ENCODE peak calls at places on chromosome 9, in six cellular contexts. T, U, C, F, S and V are unnamed samples.

GRCh38 chr9:105679406-105680022 is 14.8 kb upstream of the TMEM38B start:
- DNase-seq in T (no peak), U (no peak), C (no peak), F (no peak), S (no peak), V (no peak)

GRCh38 chr9:94128580-94128979 is 44.3 kb downstream of the PTPDC1 start:
- DNase-seq in T (no peak), U (no peak), C (no peak), F (no peak), S (no peak), V (no peak)

GRCh38 chr9:22383720-22384119 is 62.9 kb upstream of the DMRTA1 start:
- DNase-seq in T (peak), U (peak), C (no peak), F (no peak), S (no peak), V (peak)

GRCh38 chr9:108671156-108671555 is 184.6 kb downstream of the ACTL7B start:
- DNase-seq in T (peak), U (peak), C (no peak), F (peak), S (no peak), V (peak)

GRCh38 chr9:68941780-68942459 is 72.0 kb downstream of the PRKACG start:
- DNase-seq in T (no peak), U (no peak), C (no peak), F (no peak), S (no peak), V (no peak)

GRCh38 chr9:79858509-79858908 is 286.7 kb downstream of the TLE4 start:
- DNase-seq in T (peak), U (peak), C (no peak), F (peak), S (peak), V (peak)

GRCh38 chr9:88998506-88998905 is 7.2 kb downstream of the S1PR3 start:
- DNase-seq in T (no peak), U (no peak), C (no peak), F (peak), S (peak), V (no peak)

GRCh38 chr9:73050887-73051550 is 98.2 kb upstream of the ALDH1A1 start:
- DNase-seq in T (no peak), U (no peak), C (peak), F (no peak), S (no peak), V (no peak)

GRCh38 chr9:98361645-98362044 is 106.2 kb upstream of the TBC1D2 start:
- DNase-seq in T (no peak), U (no peak), C (no peak), F (no peak), S (no peak), V (no peak)

GRCh38 chr9:109253637-109254284 is 67.1 kb downstream of the EPB41L4B start:
- DNase-seq in T (peak), U (peak), C (no peak), F (peak), S (no peak), V (peak)

GRCh38 chr9:2837915-2838314 is 6.0 kb downstream of the PUM3 start:
- DNase-seq in T (no peak), U (no peak), C (no peak), F (peak), S (peak), V (peak)

GRCh38 chr9:1978941-1979340 is 36.2 kb upstream of the SMARCA2 start:
- DNase-seq in T (peak), U (peak), C (no peak), F (peak), S (no peak), V (peak)

GRCh38 chr9:108297025-108297424 is 558.8 kb downstream of the ACTL7B start:
- DNase-seq in T (peak), U (peak), C (no peak), F (peak), S (no peak), V (no peak)

GRCh38 chr9:69549310-69550202 is 122.6 kb downstream of the APBA1 start:
- DNase-seq in T (no peak), U (peak), C (no peak), F (peak), S (peak), V (peak)

GRCh38 chr9:109213300-109214121 is 46.5 kb upstream of the FRRS1L start:
- DNase-seq in T (no peak), U (no peak), C (peak), F (no peak), S (no peak), V (no peak)

GRCh38 chr9:114906922-114907571 is 23.3 kb downstream of the TNFSF8 start:
- DNase-seq in T (peak), U (peak), C (no peak), F (peak), S (peak), V (peak)

GRCh38 chr9:115808695-115809094 is 344.9 kb upstream of the PAPPA start:
- DNase-seq in T (peak), U (peak), C (no peak), F (peak), S (no peak), V (peak)

GRCh38 chr9:13369426-13369825 is 89.9 kb upstream of the MPDZ start:
- DNase-seq in T (no peak), U (no peak), C (no peak), F (no peak), S (no peak), V (no peak)

GRCh38 chr9:134496413-134497282 is 145.0 kb upstream of the COL5A1 start:
- DNase-seq in T (no peak), U (peak), C (no peak), F (peak), S (no peak), V (no peak)

GRCh38 chr9:33443047-33443446 is 4.3 kb downstream of the AQP3 start:
- DNase-seq in T (peak), U (no peak), C (no peak), F (peak), S (peak), V (peak)

GRCh38 chr9:116116411-116116810 is 37.2 kb upstream of the PAPPA start:
- DNase-seq in T (no peak), U (no peak), C (no peak), F (no peak), S (no peak), V (no peak)

GRCh38 chr9:116953271-116953670 is 266.2 kb downstream of the TRIM32 start:
- DNase-seq in T (no peak), U (no peak), C (no peak), F (no peak), S (no peak), V (no peak)

GRCh38 chr9:134593756-134594375 is 47.7 kb upstream of the COL5A1 start:
- DNase-seq in T (no peak), U (no peak), C (no peak), F (no peak), S (no peak), V (no peak)

GRCh38 chr9:107158321-107158720 is 124.8 kb upstream of the RAD23B start:
- DNase-seq in T (peak), U (peak), C (no peak), F (peak), S (no peak), V (peak)

GRCh38 chr9:100575765-100576368 is 2.0 kb upstream of the CAVIN4 start:
- DNase-seq in T (peak), U (peak), C (no peak), F (peak), S (no peak), V (peak)

GRCh38 chr9:71795097-71795807 is 26.9 kb upstream of the CEMIP2 start:
- DNase-seq in T (no peak), U (no peak), C (no peak), F (no peak), S (no peak), V (no peak)

GRCh38 chr9:131619680-131620079 is 74.4 kb downstream of the PRRT1B start:
- DNase-seq in T (no peak), U (no peak), C (no peak), F (no peak), S (no peak), V (no peak)

GRCh38 chr9:35845824-35846771 is 17.1 kb downstream of the TMEM8B start:
- DNase-seq in T (no peak), U (no peak), C (no peak), F (no peak), S (no peak), V (no peak)

GRCh38 chr9:17613723-17614122 is 34.9 kb downstream of the SH3GL2 start:
- DNase-seq in T (peak), U (peak), C (no peak), F (peak), S (no peak), V (peak)

GRCh38 chr9:91741529-91741928 is 208.5 kb downstream of the ROR2 start:
- DNase-seq in T (peak), U (peak), C (no peak), F (peak), S (peak), V (peak)

GRCh38 chr9:115035872-115036612 is 81.9 kb downstream of the TNC start:
- DNase-seq in T (peak), U (peak), C (no peak), F (peak), S (no peak), V (peak)

GRCh38 chr9:113316032-113316431 is 12.9 kb upstream of the RNF183 start:
- DNase-seq in T (no peak), U (no peak), C (no peak), F (no peak), S (no peak), V (no peak)
- TF ChIP-seq CTCF in T (no peak), U (no peak), C (no peak), F (no peak), S (no peak), V (no peak)

DNA sequence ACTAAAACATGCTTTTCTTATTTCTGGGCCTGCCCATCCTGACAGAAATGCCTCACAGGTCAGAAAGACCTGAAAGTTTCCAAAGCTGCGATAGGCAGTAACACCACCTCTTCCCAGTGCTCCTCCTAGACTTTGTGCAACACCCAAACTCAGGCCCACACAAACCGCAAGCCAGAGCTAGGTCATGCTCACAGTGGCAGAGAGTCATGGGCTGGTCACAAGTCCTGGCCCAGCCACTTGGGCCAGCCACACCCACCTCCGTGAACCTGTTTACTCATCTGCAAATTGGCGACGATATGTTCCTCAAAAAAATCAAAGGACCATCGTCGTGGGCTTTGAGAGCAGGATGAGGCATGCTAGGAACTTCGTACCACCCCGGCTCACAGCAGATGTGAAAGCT is 44.1 kb upstream of the SLC25A51 start:
- DNase-seq in T (peak), U (peak), C (no peak), F (no peak), S (no peak), V (peak)
- H3K4me3 ChIP-seq in T (no peak), U (no peak), C (no peak), F (no peak), S (no peak), V (no peak)

GRCh38 chr9:127763918-127764384 is 14.5 kb downstream of the SH2D3C start:
- DNase-seq in T (no peak), U (no peak), C (peak), F (peak), S (peak), V (no peak)
- TF ChIP-seq CTCF in T (peak), U (peak), C (peak), F (peak), S (peak), V (peak)

GRCh38 chr9:128913995-128914772 is 6.6 kb upstream of the PHYHD1 start:
- DNase-seq in T (no peak), U (no peak), C (no peak), F (no peak), S (no peak), V (no peak)
- H3K4me3 ChIP-seq in T (no peak), U (no peak), C (no peak), F (no peak), S (no peak), V (peak)

DNA sequence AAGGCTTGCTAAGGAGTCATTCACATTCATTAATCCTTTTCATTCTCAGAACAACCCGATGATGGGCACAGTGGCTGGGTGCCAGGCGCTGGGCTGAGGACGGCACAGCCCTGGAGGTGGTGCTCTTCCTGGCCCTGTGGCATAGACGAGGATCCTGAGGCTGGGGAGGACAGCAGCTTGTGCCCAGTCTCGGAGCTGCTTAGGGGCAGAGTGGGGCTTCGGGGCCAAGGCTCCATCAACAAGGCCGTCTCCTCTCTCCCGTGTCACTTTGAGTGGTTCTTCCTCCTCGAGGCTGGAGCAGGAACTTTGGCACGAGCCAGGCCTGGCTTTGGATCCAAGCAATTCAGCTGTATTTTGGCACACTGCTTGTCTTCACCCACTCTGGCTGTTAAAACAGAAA is 166.7 kb downstream of the TTLL11 start:
- DNase-seq in T (no peak), U (no peak), C (no peak), F (no peak), S (no peak), V (no peak)
- TF ChIP-seq CTCF in T (no peak), U (no peak), C (no peak), F (no peak), S (no peak), V (no peak)